ENCODE peak calls at places on chromosomes 13 and 19, in four cellular contexts. A is IMR-90, N is BJ, D is A549. R is an unnamed sample.

GRCh38 chr19:44808463-44809371 is at the start of gene BCAM:
- DNase-seq in A (peak; percentile 54), N (no peak), D (peak; percentile 53), R (no peak)

GRCh38 chr13:84744203-84744602 is 861.9 kb upstream of the SLITRK1 start:
- DNase-seq in A (no peak), N (no peak), D (no peak), R (no peak)

GRCh38 chr19:7685546-7686445 is 5.2 kb downstream of the TRAPPC5 start:
- DNase-seq in A (no peak), N (no peak), D (no peak), R (no peak)

GRCh38 chr13:109479991-109480696 is 306.2 kb downstream of the IRS2 start:
- DNase-seq in A (peak; percentile 40), N (no peak), D (no peak), R (no peak)

GRCh38 chr19:6039541-6040225 is 61.7 kb upstream of the RANBP3 start:
- DNase-seq in A (no peak), N (no peak), D (no peak), R (no peak)

GRCh38 chr13:71801781-71802180 is 65.2 kb downstream of the DACH1 start:
- DNase-seq in A (no peak), N (no peak), D (no peak), R (no peak)

GRCh38 chr13:106477303-106477702 is 58.2 kb downstream of the EFNB2 start:
- DNase-seq in A (no peak), N (no peak), D (no peak), R (no peak)

GRCh38 chr13:48930933-48931332 is 44.8 kb upstream of the FNDC3A start:
- DNase-seq in A (no peak), N (no peak), D (no peak), R (no peak)

GRCh38 chr13:31374682-31375081 is 174.9 kb downstream of the B3GLCT start:
- DNase-seq in A (no peak), N (no peak), D (no peak), R (no peak)

GRCh38 chr13:25354377-25354776 is 17.4 kb upstream of the ATP8A2 start:
- DNase-seq in A (no peak), N (no peak), D (no peak), R (no peak)

GRCh38 chr13:100828226-100828625 is 153.6 kb upstream of the TMTC4 start:
- DNase-seq in A (no peak), N (no peak), D (no peak), R (no peak)

GRCh38 chr19:44401108-44401786 is at the start of gene ZNF285:
- DNase-seq in A (peak; percentile 95), N (peak; percentile 87), D (peak; percentile 99), R (peak; percentile 58)

GRCh38 chr19:10544242-10544752 is 593 bp downstream of the ATG4D start:
- DNase-seq in A (no peak), N (no peak), D (no peak), R (no peak)

GRCh38 chr19:32869369-32870153 is at the start of gene SLC7A9:
- DNase-seq in A (no peak), N (no peak), D (no peak), R (no peak)

GRCh38 chr19:14149509-14149994 is 13.2 kb upstream of the ASF1B start:
- DNase-seq in A (no peak), N (no peak), D (no peak), R (no peak)
- H3K4me3 ChIP-seq in A (no peak overlapping the region), N (peak overlapping the region; percentile 15), D (no peak overlapping the region), R (no peak overlapping the region)

GRCh38 chr13:45472171-45472705 is 7.5 kb downstream of the COG3 start:
- DNase-seq in A (peak; percentile 20), N (no peak), D (no peak), R (no peak)

GRCh38 chr13:45474584-45475454 is 10.1 kb downstream of the COG3 start:
- DNase-seq in A (no peak), N (no peak), D (no peak), R (no peak)

GRCh38 chr13:45468676-45469075 is 3.9 kb downstream of the COG3 start:
- DNase-seq in A (no peak), N (no peak), D (no peak), R (no peak)

DNA sequence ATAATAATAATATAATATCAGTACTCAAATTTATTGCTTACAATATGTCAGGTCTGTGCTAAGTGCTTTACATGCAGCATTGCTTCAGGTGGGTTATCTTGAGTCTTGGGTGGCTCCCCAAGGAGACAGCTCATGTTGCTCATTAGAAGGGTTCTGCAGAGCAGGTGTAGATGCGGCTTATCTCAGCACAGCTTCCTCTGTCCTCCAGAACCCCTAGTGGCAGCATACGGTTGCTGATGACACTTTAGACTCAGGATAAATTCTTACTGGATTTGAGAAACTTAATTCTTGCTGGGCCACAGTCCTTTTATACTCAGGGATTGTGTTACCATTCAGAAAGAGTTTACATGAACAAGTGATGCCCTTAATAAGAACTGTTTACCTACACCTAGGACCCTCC is 8.9 kb downstream of the COG3 start:
- DNase-seq in A (no peak), N (no peak), D (peak; percentile 12), R (no peak)
- TF ChIP-seq CTCF in A (peak; percentile 10), N (no peak), D (no peak), R (peak; percentile 47)

DNA sequence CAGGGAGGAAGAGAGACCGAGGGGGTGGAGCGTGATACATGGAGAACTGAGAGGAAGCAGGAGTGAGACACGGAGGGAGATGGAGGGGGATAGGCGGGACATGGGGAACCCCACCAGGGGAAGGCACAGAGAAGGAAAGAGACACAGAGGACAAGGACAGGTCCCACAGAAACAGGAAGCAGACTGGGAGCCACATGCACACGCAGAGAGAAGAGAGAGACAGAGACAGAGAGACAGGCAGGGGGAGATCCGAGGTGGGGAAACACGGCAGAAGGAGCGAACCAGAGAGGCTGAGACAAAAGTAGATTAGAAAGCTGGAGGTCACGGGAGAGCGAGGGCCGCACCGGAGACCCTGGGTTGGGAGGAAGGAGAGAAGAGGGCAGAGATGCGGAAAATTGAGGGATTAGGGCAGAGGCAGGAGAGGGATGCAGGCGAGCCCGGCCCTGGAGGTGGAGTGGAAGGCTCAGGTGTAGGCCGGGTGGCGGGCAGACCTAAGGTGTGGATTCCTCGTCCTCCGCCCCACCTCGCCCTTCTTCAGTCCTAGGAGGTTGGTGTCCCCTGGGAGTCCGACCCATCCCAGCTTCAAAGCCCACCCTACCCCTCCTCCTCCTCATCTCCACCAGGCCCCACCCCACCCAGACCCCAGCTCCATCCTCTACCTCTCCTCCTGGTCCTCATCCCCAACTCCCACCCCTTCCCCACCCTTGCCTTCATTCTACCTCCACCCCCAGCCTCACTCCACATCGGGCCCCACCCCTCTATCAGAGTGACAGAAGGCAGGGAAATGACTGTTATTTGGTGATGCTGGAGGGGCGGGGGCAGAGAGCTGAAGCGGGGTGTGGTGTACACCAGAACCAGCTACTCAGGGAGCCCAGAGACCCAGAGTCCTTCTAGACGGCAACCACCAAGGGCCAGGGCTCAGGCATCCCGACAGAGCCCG is 6.7 kb downstream of the ERFL start:
- DNase-seq in A (no peak), N (no peak), D (no peak), R (no peak)
- H3K4me3 ChIP-seq in A (no peak overlapping the region), N (no peak overlapping the region), D (no peak overlapping the region), R (no peak overlapping the region)

DNA sequence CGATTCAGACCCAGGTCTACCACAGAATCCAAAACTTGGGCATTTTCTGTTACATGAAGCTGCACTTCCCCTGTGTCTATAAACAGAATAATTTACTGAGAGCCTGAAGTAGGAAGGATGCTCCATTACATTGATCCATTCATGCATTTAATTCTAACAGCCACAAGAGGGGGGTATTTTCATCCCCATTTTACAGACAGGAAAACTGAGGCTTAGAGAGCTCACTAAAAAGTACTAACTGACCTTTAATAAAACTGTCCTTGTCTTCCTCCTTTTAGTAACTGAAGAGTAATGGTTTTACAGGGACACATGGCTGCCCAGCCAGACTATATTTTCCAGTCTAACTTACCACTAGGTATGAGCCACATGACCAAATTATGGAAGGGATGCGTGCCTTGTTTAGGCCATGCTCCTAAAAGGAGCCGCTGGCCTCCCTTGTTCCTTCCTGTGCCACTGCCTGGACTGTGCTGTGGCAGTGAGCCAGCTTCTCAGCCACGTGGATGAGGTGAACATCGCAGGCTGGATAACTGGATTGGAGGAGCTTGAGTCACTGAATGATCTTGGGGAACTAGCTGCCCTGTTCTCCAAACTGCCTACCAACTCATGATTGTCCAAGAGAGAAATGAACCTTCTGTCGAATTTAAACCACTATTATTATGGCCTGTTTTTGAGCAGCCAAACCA is 108.3 kb downstream of the DOCK9 start:
- DNase-seq in A (no peak), N (no peak), D (peak; percentile 6), R (peak; percentile 20)
- TF ChIP-seq CTCF in A (peak; percentile 31), N (no peak), D (peak; percentile 27), R (peak; percentile 35)

DNA sequence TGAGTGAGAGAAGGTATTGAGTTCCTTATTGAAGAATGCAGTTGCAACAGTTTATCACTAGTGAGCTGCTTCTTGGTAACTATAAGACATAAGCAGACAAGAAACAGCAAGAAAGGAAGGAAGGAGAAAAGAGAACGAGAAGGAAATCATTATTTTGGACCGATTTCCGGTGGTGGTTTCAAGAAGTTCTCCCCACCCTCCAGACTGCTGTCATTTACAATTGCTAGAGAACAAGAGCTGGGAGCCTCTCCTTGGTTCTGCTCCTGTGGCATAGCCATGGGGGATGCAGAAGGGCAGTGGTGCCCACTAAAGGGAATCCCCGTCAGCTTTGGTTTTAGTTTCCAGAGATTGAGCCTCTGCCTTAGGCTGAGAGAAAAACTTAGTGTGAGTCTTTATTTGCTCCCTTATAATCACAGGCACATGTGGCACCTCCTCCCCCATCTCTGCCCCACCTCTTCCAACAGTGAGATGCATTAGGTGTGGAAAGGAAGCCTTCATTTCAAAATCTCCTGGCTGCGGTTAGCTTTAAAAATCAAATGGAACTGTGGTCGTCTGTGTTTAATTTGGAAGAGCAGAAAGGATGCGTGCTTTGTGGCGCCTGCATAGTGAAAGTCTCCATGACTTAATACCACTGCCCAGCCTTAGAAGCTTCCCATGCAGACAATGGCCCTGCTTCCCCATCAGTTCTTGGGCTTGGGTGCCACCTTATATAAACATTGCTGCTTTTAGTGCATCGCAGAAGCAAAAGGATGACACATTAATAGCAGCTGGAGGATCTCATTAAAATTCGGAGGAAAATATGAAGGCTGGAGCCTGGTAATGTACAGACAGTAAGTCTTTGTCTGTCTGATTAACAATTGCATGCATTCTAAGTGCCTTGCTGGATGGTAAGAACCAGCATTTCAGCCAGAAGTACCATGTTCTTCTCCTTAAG is 25.0 kb downstream of the LRCH1 start:
- DNase-seq in A (peak; percentile 33), N (no peak), D (no peak), R (no peak)
- H3K4me3 ChIP-seq in A (no peak overlapping the region), N (no peak overlapping the region), D (no peak overlapping the region), R (no peak overlapping the region)